ENCODE peak calls at places on chromosomes 12 and 14, in nine cellular contexts. E is transverse colon; P is endodermal cell; X is CD8-positive, alpha-beta T cell; D is left ventricle myocardium inferior; L is heart left ventricle; T is AG04450; W is stomach; K is osteoblast. F is an unnamed sample. For H3K27me3, the result is how much of the 10 kb centered on the place peaks cover.

GRCh38 chr12:6828671-6829531 is 694 bp downstream of the P3H3 start:
- DNase-seq in D (peak), K (peak), X (peak), T (no peak), L (no peak), P (peak), W (peak), E (peak), F (no peak)

GRCh38 chr14:74400919-74401503 is 25.0 kb downstream of the SYNDIG1L start:
- DNase-seq in T (no peak), W (no peak), K (no peak), D (no peak), E (no peak), L (no peak), P (peak), X (no peak), F (no peak)

GRCh38 chr14:68553326-68553725 is 239.5 kb downstream of the ZFP36L1 start:
- DNase-seq in E (no peak), L (no peak), D (peak), X (no peak), W (no peak), P (peak), K (no peak), T (no peak), F (no peak)

GRCh38 chr14:37673439-37673838 is 78.0 kb downstream of the TTC6 start:
- DNase-seq in L (no peak), E (no peak), P (no peak), X (no peak), D (no peak), K (no peak), W (no peak), T (no peak), F (no peak)

GRCh38 chr12:53481957-53482586 is 17.2 kb downstream of the MAP3K12 start:
- DNase-seq in T (no peak), D (no peak), X (no peak), K (peak), L (no peak), E (no peak), P (peak), W (no peak), F (no peak)

GRCh38 chr12:56751712-56752598 is at the start of gene PRIM1:
- DNase-seq in K (peak), X (peak), L (peak), W (peak), E (peak), D (peak), P (peak), T (peak), F (peak)

GRCh38 chr12:52207895-52208294 is 16.1 kb upstream of the KRT80 start:
- DNase-seq in L (peak), T (no peak), D (peak), K (peak), E (no peak), W (peak), X (no peak), P (peak), F (no peak)

GRCh38 chr12:12108441-12109058 is 37.8 kb downstream of the BCL2L14 start:
- DNase-seq in W (no peak), L (no peak), P (no peak), X (no peak), T (no peak), E (no peak), D (no peak), K (no peak), F (no peak)

GRCh38 chr14:42469637-42470426 is 863.2 kb downstream of the LRFN5 start:
- DNase-seq in P (no peak), D (no peak), K (peak), W (no peak), T (no peak), E (no peak), L (no peak), X (no peak), F (peak)

GRCh38 chr12:95114766-95115450 is 41.5 kb upstream of the NR2C1 start:
- DNase-seq in K (peak), T (no peak), D (no peak), W (no peak), X (no peak), E (no peak), L (no peak), P (no peak), F (no peak)

GRCh38 chr14:55053018-55053417 is 1.6 kb downstream of the MAPK1IP1L start:
- DNase-seq in L (no peak), D (no peak), P (no peak), W (no peak), K (no peak), X (no peak), T (no peak), E (no peak), F (no peak)
- H3K4me3 ChIP-seq in L (no peak), D (peak), P (peak), W (peak), K (peak), X (peak), T (peak), E (peak), F (peak)

GRCh38 chr12:97753332-97753731 is 290.7 kb downstream of the RMST start:
- DNase-seq in K (no peak), L (no peak), D (no peak), P (no peak), T (no peak), W (no peak), E (no peak), X (no peak), F (no peak)

GRCh38 chr12:97748298-97748697 is 285.7 kb downstream of the RMST start:
- DNase-seq in K (no peak), P (no peak), W (no peak), T (no peak), L (no peak), X (no peak), E (no peak), D (no peak), F (no peak)

GRCh38 chr12:97754306-97754705 is 291.7 kb downstream of the RMST start:
- DNase-seq in X (no peak), K (no peak), T (no peak), E (no peak), D (no peak), L (no peak), W (no peak), P (no peak), F (peak)

GRCh38 chr12:97752129-97752528 is 289.5 kb downstream of the RMST start:
- DNase-seq in T (no peak), D (no peak), W (no peak), K (no peak), E (no peak), X (no peak), L (no peak), P (no peak), F (no peak)

GRCh38 chr12:97751704-97752103 is 289.1 kb downstream of the RMST start:
- DNase-seq in E (no peak), X (no peak), W (no peak), D (no peak), L (no peak), P (no peak), T (no peak), K (no peak), F (no peak)
- TF ChIP-seq CTCF in E (no peak), X (no peak), W (no peak), D (no peak), L (no peak), P (no peak), T (no peak), K (no peak), F (no peak)

GRCh38 chr14:69573205-69573840 is 1.3 kb downstream of the CCDC177 start:
- DNase-seq in E (no peak), K (no peak), W (no peak), T (no peak), D (no peak), L (no peak), P (no peak), X (no peak), F (no peak)
- H3K27me3 ChIP-seq in E (half or more), K (half or more), W (half or more), T (half or more), D (half or more), L (half or more), P (under half), X (under half), F (under half)

GRCh38 chr12:50127546-50127945 is 15.5 kb downstream of the COX14 start:
- DNase-seq in K (no peak), P (no peak), X (no peak), T (no peak), E (no peak), D (no peak), W (no peak), L (no peak), F (no peak)
- H3K4me3 ChIP-seq in K (no peak), P (no peak), X (no peak), T (no peak), E (no peak), D (no peak), W (no peak), L (no peak), F (no peak)

DNA sequence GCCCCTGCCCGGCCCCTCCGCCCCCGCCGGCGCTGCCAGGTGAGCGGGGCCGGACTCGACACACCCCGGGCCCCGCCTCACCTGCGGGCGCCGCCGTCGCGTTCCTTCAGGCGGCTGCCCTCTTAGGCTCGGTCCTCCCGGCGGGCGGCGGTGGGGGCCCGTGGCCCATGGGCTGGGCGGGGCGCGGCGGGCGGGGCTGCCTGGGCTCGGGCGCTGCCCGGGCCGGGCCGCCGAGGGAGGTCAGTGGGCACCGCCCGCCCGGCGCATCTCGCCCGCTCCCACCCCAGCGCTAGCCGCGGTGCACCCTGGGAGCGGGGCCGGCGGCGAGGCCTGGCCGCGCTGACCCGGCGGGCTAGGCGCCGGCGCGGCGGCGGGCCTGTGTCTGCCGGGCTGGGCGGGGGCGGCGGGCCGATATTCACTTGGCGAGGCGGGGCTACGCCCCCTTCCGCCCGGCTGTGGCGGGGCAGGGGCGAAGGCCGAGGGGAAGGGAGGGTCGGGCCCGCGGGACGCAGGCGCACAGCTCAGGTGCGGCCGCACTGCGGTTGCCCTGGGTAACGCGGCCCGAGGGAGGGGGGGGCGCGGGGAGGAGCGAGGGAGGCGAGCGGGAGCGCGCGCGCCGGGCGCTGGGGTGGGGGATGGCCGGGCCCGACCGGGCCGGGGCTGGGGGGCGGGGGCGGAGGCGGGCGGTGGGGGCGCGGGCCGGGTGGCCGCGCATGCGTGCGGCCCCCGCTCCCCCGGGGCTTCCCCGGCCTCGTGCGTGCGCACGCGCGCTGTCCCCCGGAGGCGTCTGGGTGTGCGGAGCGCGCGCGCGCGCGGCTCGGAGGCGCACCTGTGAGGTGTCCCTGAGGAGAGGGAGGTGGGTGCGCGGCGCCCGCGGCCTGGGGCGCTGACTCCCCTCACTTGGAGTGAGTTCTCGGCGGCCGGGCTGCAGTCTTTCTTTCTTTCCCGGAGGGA is at the start of the genes CCDC92 and ZNF664:
- DNase-seq in L (peak), W (peak), E (peak), P (peak), K (peak), T (peak), X (peak), D (peak), F (peak)
- TF ChIP-seq CTCF in L (no peak), W (peak), E (peak), P (no peak), K (no peak), T (no peak), X (no peak), D (no peak), F (no peak)

DNA sequence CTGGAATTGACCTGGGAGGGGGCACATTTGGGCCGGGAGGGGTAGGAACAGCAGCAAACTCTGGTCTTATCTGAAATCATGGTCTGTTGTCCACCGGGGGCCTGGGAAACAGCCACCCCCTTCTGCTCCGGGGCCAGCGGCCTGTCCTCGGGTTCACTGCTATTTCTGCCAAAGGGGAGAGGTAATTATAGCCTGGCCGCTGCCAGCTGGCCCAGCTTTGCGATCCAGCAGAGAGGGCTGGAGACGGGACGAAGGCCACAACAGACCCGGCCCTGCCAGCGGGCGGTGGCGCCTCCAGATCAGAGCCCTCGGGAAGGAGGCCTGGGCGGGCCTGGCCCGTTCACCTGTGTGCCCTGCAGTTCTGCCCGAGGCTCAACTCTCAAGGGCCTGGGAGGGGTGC is at the start of gene C14orf180:
- DNase-seq in E (peak), W (peak), X (no peak), T (no peak), D (peak), K (no peak), L (peak), P (no peak), F (no peak)
- H3K27me3 ChIP-seq in E (under half), W (under half), X (under half), T (under half), D (half or more), K (under half), L (under half), P (under half), F (under half)

GRCh38 chr12:116525418-116526001 is 33.7 kb upstream of the MAP1LC3B2 start:
- DNase-seq in D (peak), L (peak), W (peak), P (peak), E (peak), X (no peak), T (peak), K (peak), F (no peak)
- H3K4me3 ChIP-seq in D (no peak), L (no peak), W (peak), P (no peak), E (no peak), X (no peak), T (peak), K (peak), F (no peak)